ENCODE peak calls at places on chromosomes 5 and 9, in ten cellular contexts. S is NB4; F is dorsolateral prefrontal cortex; N is WTC11; W is neural progenitor cell; D is GM12878; H is astrocyte of the cerebellum; R is heart left ventricle; T is AG04450; V is CD4-positive, alpha-beta T cell. O is an unnamed sample.

GRCh38 chr5:149938272-149938671 is 6.3 kb downstream of the PDE6A start:
- DNase-seq in S (peak; percentile 52), F (no peak), N (no peak), W (no peak), D (no peak), H (no peak), R (peak; percentile 44), T (no peak), V (no peak), O (no peak)

GRCh38 chr9:89249001-89249400 is 62.0 kb upstream of the CKS2 start:
- DNase-seq in S (no peak), F (no peak), N (no peak), W (no peak), D (no peak), H (no peak), R (no peak), T (no peak), V (no peak), O (no peak)

GRCh38 chr9:97632406-97632991 is 669 bp downstream of the TSTD2 start:
- DNase-seq in S (no peak), F (no peak), N (peak; percentile 53), W (peak; percentile 84), D (no peak), H (peak; percentile 70), R (no peak), T (peak; percentile 48), V (no peak), O (peak; percentile 47)

GRCh38 chr5:39714036-39714698 is 289.4 kb upstream of the DAB2 start:
- DNase-seq in S (peak; percentile 79), F (no peak), N (peak; percentile 21), W (peak; percentile 52), D (peak; percentile 3), H (peak; percentile 76), R (peak; percentile 14), T (peak; percentile 39), V (peak; percentile 6), O (peak; percentile 45)

GRCh38 chr9:6739218-6739617 is 18.6 kb upstream of the KDM4C start:
- DNase-seq in S (peak; percentile 53), F (no peak), N (no peak), W (no peak), D (no peak), H (no peak), R (no peak), T (no peak), V (no peak), O (no peak)

GRCh38 chr5:136714286-136714685 is 348.9 kb upstream of the TRPC7 start:
- DNase-seq in S (no peak), F (no peak), N (no peak), W (no peak), D (no peak), H (no peak), R (no peak), T (no peak), V (no peak), O (no peak)

GRCh38 chr9:115733318-115733717 is 420.3 kb upstream of the PAPPA start:
- DNase-seq in S (no peak), F (no peak), N (no peak), W (no peak), D (no peak), H (no peak), R (no peak), T (no peak), V (no peak), O (no peak)

GRCh38 chr5:135140805-135141204 is 106.8 kb upstream of the PITX1 start:
- DNase-seq in S (peak; percentile 69), F (no peak), N (no peak), W (no peak), D (no peak), H (no peak), R (no peak), T (no peak), V (no peak), O (no peak)

GRCh38 chr9:106286249-106286648 is 576.7 kb upstream of the ZNF462 start:
- DNase-seq in S (peak; percentile 17), F (no peak), N (peak; percentile 36), W (peak; percentile 84), D (no peak), H (no peak), R (no peak), T (no peak), V (no peak), O (peak; percentile 21)

GRCh38 chr9:106287108-106287631 is 575.8 kb upstream of the ZNF462 start:
- DNase-seq in S (no peak), F (no peak), N (no peak), W (peak; percentile 25), D (no peak), H (peak; percentile 4), R (no peak), T (no peak), V (no peak), O (no peak)

GRCh38 chr9:106288689-106289088 is 574.3 kb upstream of the ZNF462 start:
- DNase-seq in S (no peak), F (no peak), N (no peak), W (no peak), D (no peak), H (no peak), R (no peak), T (no peak), V (no peak), O (no peak)

DNA sequence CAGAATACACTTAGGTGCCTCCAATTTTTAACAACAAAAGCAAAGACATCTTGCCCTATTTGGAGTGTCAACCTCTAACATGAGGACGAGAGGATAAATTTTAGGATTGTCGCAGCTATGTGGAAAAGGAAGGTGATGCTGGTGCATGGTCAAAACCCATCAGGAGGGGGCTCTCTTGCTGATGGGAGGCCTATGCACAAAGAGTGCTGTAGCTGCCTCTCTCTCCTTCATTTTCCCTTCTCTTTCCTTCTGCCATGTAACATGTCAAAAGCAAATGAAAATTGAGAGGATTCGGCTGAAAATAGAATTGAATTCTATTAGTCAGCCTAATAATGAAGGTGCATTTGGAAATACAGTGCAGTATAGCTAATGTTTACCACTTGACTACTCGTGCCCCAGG is 578.7 kb upstream of the ZNF462 start:
- DNase-seq in S (no peak), F (no peak), N (peak; percentile 36), W (peak; percentile 62), D (no peak), H (no peak), R (no peak), T (no peak), V (no peak), O (peak; percentile 34)
- TF ChIP-seq CTCF in S (peak; percentile 12), F (peak; percentile 54), N (no peak), W (peak; percentile 63), D (no peak), H (peak; percentile 26), R (peak; percentile 26), T (no peak), V (no peak), O (peak; percentile 27)

DNA sequence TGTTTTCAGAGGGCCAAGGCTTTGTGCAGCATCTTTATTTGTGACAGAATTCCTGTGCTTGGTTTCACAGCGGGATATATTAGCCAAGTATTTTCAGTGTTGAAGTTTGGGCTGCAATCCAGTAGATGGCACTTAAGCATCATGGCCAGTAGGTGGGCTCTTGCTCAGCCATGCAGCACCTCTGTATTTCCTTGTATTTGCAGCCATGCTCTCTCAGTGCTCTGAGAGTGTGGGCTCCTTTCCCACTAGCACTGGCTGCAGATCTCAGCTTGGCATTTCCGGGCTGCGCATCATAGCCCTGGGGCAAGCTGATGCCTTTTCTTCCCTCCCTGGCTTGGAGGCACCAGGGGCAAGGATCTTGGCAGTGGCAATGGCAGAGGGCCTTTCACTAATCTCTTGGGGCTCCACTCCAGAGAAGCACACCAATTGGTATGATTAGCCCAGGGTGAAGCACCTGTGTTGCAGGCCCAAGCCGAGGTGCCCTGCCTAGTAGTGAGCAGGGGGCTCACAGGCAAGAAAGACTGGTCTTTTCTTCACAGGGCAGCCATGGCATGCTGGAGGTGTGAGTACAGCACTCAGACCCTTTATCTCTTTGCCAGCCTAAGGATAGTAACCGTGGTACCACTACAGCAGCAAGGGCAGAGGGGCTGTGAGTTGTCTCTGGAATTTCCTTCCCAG is 48.3 kb downstream of the SLCO6A1 start:
- DNase-seq in S (peak; percentile 44), F (no peak), N (peak; percentile 21), W (peak; percentile 11), D (no peak), H (no peak), R (no peak), T (no peak), V (no peak), O (no peak)
- TF ChIP-seq CTCF in S (peak; percentile 42), F (no peak), N (no peak), W (peak; percentile 34), D (peak; percentile 35), H (no peak), R (no peak), T (no peak), V (no peak), O (peak; percentile 37)

GRCh38 chr5:11075010-11075860 is 314.2 kb upstream of the DAP start:
- DNase-seq in S (peak; percentile 24), F (peak; percentile 22), N (peak; percentile 39), W (peak; percentile 53), D (no peak), H (no peak), R (no peak), T (no peak), V (no peak), O (peak; percentile 35)
- TF ChIP-seq CTCF in S (peak; percentile 51), F (peak; percentile 21), N (peak; percentile 52), W (peak; percentile 72), D (peak; percentile 17), H (peak; percentile 18), R (no peak), T (no peak), V (no peak), O (peak; percentile 55)

GRCh38 chr5:32584651-32585050 is 706 bp upstream of the SUB1 start:
- DNase-seq in S (peak; percentile 52), F (no peak), N (no peak), W (no peak), D (no peak), H (no peak), R (no peak), T (no peak), V (no peak), O (no peak)

GRCh38 chr5:32586251-32586642 is 890 bp downstream of the SUB1 start:
- DNase-seq in S (no peak), F (no peak), N (no peak), W (no peak), D (peak; percentile 64), H (no peak), R (no peak), T (no peak), V (no peak), O (no peak)

GRCh38 chr5:32587067-32587551 is 1.8 kb downstream of the SUB1 start:
- DNase-seq in S (no peak), F (no peak), N (no peak), W (no peak), D (no peak), H (no peak), R (no peak), T (no peak), V (no peak), O (no peak)

GRCh38 chr5:32585122-32585445 is 273 bp upstream of the SUB1 start:
- DNase-seq in S (no peak), F (no peak), N (no peak), W (no peak), D (no peak), H (no peak), R (no peak), T (no peak), V (no peak), O (no peak)

DNA sequence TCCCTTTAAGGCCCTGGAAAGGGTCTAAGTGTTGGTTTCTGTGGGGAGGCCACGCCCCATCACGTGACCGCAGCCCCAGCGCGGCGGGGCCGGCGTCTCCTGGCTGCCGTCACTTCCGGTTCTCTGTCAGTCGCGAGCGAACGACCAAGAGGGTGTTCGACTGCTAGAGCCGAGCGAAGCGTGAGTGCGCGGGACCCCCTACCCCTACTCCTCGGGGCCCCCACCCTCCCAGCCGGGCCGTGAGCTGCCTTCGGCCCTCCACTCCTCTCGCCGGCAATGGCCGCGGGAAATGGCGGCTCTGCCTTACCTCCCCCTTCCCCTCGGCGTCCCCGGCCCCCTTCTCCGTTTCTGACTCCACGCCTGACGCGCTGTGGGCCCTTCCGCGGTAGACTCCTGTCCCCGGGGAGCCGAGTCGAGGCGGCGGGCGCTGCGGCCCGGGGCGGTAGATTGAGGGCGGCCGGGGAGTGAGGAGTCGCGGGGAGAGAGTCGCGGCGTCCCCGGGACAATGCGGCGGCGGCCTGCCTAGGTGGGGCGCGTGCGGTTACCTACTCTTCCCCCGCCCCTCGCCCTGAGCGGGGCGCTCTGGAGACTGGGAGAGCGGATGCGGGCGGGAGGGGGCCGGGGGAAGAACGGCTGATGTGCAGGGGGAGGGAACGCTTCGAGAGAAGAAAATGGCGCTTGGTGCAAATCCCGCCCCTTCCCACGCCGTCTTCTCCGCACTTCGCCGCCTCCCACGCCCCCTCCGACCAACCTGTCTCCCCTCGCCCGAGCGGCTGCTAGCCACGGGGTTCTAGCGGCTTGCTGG is at the start of gene SUB1:
- DNase-seq in S (peak; percentile 97), F (peak; percentile 94), N (peak; percentile 95), W (peak; percentile 97), D (peak; percentile 62), H (peak; percentile 76), R (peak; percentile 95), T (peak; percentile 70), V (peak; percentile 90), O (peak; percentile 80)
- TF ChIP-seq CTCF in S (no peak), F (peak; percentile 45), N (no peak), W (peak; percentile 18), D (no peak), H (no peak), R (peak; percentile 20), T (no peak), V (no peak), O (no peak)

O was measured in endothelial cell.